ENCODE peak calls at places on chromosome 9, in six cellular contexts. One of them, this sample, is unnamed. For H3K9me3, the result is how much of the 10 kb centered on the place peaks cover.

GRCh38 chr9:33228606-33229005 is 11.4 kb upstream of the SPINK4 start:
- DNase-seq in A549: no peak
- DNase-seq in upper lobe of right lung: no peak
- DNase-seq in aorta: no peak
- DNase-seq in CD8-positive, alpha-beta memory T cell: no peak
- DNase-seq in esophagus squamous epithelium: no peak
- DNase-seq in this sample: no peak

GRCh38 chr9:22052376-22052945 is 43.4 kb upstream of the CDKN2B start:
- DNase-seq in A549: no peak
- DNase-seq in upper lobe of right lung: no peak
- DNase-seq in aorta: no peak
- DNase-seq in CD8-positive, alpha-beta memory T cell: no peak
- DNase-seq in esophagus squamous epithelium: no peak
- DNase-seq in this sample: peak

GRCh38 chr9:33687779-33688178 is 107.6 kb upstream of the PRSS3 start:
- DNase-seq in A549: peak
- DNase-seq in upper lobe of right lung: no peak
- DNase-seq in aorta: no peak
- DNase-seq in CD8-positive, alpha-beta memory T cell: no peak
- DNase-seq in esophagus squamous epithelium: no peak
- DNase-seq in this sample: no peak

GRCh38 chr9:78003730-78004129 is 27.9 kb downstream of the GNAQ start:
- DNase-seq in A549: no peak
- DNase-seq in upper lobe of right lung: no peak
- DNase-seq in aorta: no peak
- DNase-seq in CD8-positive, alpha-beta memory T cell: no peak
- DNase-seq in esophagus squamous epithelium: no peak
- DNase-seq in this sample: no peak

GRCh38 chr9:132027752-132028666 is 51.7 kb downstream of the MED27 start:
- DNase-seq in A549: no peak
- DNase-seq in upper lobe of right lung: no peak
- DNase-seq in aorta: no peak
- DNase-seq in CD8-positive, alpha-beta memory T cell: no peak
- DNase-seq in esophagus squamous epithelium: no peak
- DNase-seq in this sample: no peak

GRCh38 chr9:1980387-1980786 is 34.8 kb upstream of the SMARCA2 start:
- DNase-seq in A549: no peak
- DNase-seq in upper lobe of right lung: no peak
- DNase-seq in aorta: no peak
- DNase-seq in CD8-positive, alpha-beta memory T cell: no peak
- DNase-seq in esophagus squamous epithelium: no peak
- DNase-seq in this sample: no peak

GRCh38 chr9:115208503-115208902 is 90.5 kb upstream of the TNC start:
- DNase-seq in A549: no peak
- DNase-seq in upper lobe of right lung: no peak
- DNase-seq in aorta: no peak
- DNase-seq in CD8-positive, alpha-beta memory T cell: no peak
- DNase-seq in esophagus squamous epithelium: no peak
- DNase-seq in this sample: peak

GRCh38 chr9:121651295-121652036 is at the start of gene DAB2IP:
- DNase-seq in A549: no peak
- DNase-seq in upper lobe of right lung: peak
- DNase-seq in aorta: peak
- DNase-seq in CD8-positive, alpha-beta memory T cell: no peak
- DNase-seq in esophagus squamous epithelium: no peak
- DNase-seq in this sample: peak

GRCh38 chr9:84862786-84863185 is 193.3 kb downstream of the NTRK2 start:
- DNase-seq in A549: peak
- DNase-seq in upper lobe of right lung: no peak
- DNase-seq in aorta: peak
- DNase-seq in CD8-positive, alpha-beta memory T cell: no peak
- DNase-seq in esophagus squamous epithelium: no peak
- DNase-seq in this sample: peak

GRCh38 chr9:33294670-33295432 is 4.5 kb downstream of the NFX1 start:
- DNase-seq in A549: no peak
- DNase-seq in upper lobe of right lung: no peak
- DNase-seq in aorta: no peak
- DNase-seq in CD8-positive, alpha-beta memory T cell: no peak
- DNase-seq in esophagus squamous epithelium: no peak
- DNase-seq in this sample: no peak

GRCh38 chr9:104743377-104743985 is 4.0 kb upstream of the NIPSNAP3A start:
- DNase-seq in A549: peak
- DNase-seq in upper lobe of right lung: no peak
- DNase-seq in aorta: no peak
- DNase-seq in CD8-positive, alpha-beta memory T cell: peak
- DNase-seq in esophagus squamous epithelium: no peak
- DNase-seq in this sample: peak

GRCh38 chr9:12640021-12640587 is 53.1 kb upstream of the TYRP1 start:
- DNase-seq in A549: peak
- DNase-seq in upper lobe of right lung: no peak
- DNase-seq in aorta: no peak
- DNase-seq in CD8-positive, alpha-beta memory T cell: no peak
- DNase-seq in esophagus squamous epithelium: no peak
- DNase-seq in this sample: peak

GRCh38 chr9:130940693-130941576 is 1.9 kb upstream of the FIBCD1 start:
- DNase-seq in A549: peak
- DNase-seq in upper lobe of right lung: peak
- DNase-seq in aorta: peak
- DNase-seq in CD8-positive, alpha-beta memory T cell: peak
- DNase-seq in esophagus squamous epithelium: no peak
- DNase-seq in this sample: peak

GRCh38 chr9:76530458-76531100 is 71.6 kb downstream of the GCNT1 start:
- DNase-seq in A549: no peak
- DNase-seq in upper lobe of right lung: no peak
- DNase-seq in aorta: peak
- DNase-seq in CD8-positive, alpha-beta memory T cell: no peak
- DNase-seq in esophagus squamous epithelium: no peak
- DNase-seq in this sample: peak

GRCh38 chr9:16410601-16411285 is 459.7 kb downstream of the BNC2 start:
- DNase-seq in A549: peak
- DNase-seq in upper lobe of right lung: no peak
- DNase-seq in aorta: no peak
- DNase-seq in CD8-positive, alpha-beta memory T cell: no peak
- DNase-seq in esophagus squamous epithelium: no peak
- DNase-seq in this sample: no peak

GRCh38 chr9:21961569-21961968 is 32.6 kb downstream of the CDKN2A start:
- DNase-seq in A549: no peak
- DNase-seq in upper lobe of right lung: no peak
- DNase-seq in aorta: no peak
- DNase-seq in CD8-positive, alpha-beta memory T cell: no peak
- DNase-seq in esophagus squamous epithelium: no peak
- DNase-seq in this sample: peak

GRCh38 chr9:90956026-90956810 is 154.6 kb downstream of the SYK start:
- DNase-seq in A549: no peak
- DNase-seq in upper lobe of right lung: no peak
- DNase-seq in aorta: no peak
- DNase-seq in CD8-positive, alpha-beta memory T cell: no peak
- DNase-seq in esophagus squamous epithelium: no peak
- DNase-seq in this sample: peak

GRCh38 chr9:134083451-134083850 is 15.6 kb upstream of the BRD3 start:
- DNase-seq in A549: no peak
- DNase-seq in upper lobe of right lung: no peak
- DNase-seq in aorta: no peak
- DNase-seq in CD8-positive, alpha-beta memory T cell: no peak
- DNase-seq in esophagus squamous epithelium: no peak
- DNase-seq in this sample: no peak

GRCh38 chr9:126027566-126027965 is 280.4 kb downstream of the PBX3 start:
- DNase-seq in A549: no peak
- DNase-seq in upper lobe of right lung: no peak
- DNase-seq in aorta: peak
- DNase-seq in CD8-positive, alpha-beta memory T cell: no peak
- DNase-seq in esophagus squamous epithelium: no peak
- DNase-seq in this sample: no peak

GRCh38 chr9:93686127-93686879 is 109.9 kb downstream of the PHF2 start:
- DNase-seq in A549: no peak
- DNase-seq in upper lobe of right lung: peak
- DNase-seq in aorta: peak
- DNase-seq in CD8-positive, alpha-beta memory T cell: no peak
- DNase-seq in esophagus squamous epithelium: no peak
- DNase-seq in this sample: no peak

GRCh38 chr9:26954050-26954508 is 2.1 kb upstream of the IFT74 start:
- DNase-seq in A549: no peak
- DNase-seq in upper lobe of right lung: no peak
- DNase-seq in aorta: no peak
- DNase-seq in CD8-positive, alpha-beta memory T cell: no peak
- DNase-seq in esophagus squamous epithelium: no peak
- DNase-seq in this sample: no peak

GRCh38 chr9:134057751-134058701 is 9.8 kb downstream of the BRD3 start:
- DNase-seq in A549: no peak
- DNase-seq in upper lobe of right lung: peak
- DNase-seq in aorta: no peak
- DNase-seq in CD8-positive, alpha-beta memory T cell: no peak
- DNase-seq in esophagus squamous epithelium: no peak
- DNase-seq in this sample: no peak

GRCh38 chr9:84773023-84773422 is 103.5 kb downstream of the NTRK2 start:
- DNase-seq in A549: no peak
- DNase-seq in upper lobe of right lung: no peak
- DNase-seq in aorta: no peak
- DNase-seq in CD8-positive, alpha-beta memory T cell: no peak
- DNase-seq in esophagus squamous epithelium: no peak
- DNase-seq in this sample: no peak

GRCh38 chr9:98678244-98678842 is 30.4 kb downstream of the GABBR2 start:
- DNase-seq in A549: peak
- DNase-seq in upper lobe of right lung: no peak
- DNase-seq in aorta: no peak
- DNase-seq in CD8-positive, alpha-beta memory T cell: no peak
- DNase-seq in esophagus squamous epithelium: no peak
- DNase-seq in this sample: no peak

GRCh38 chr9:107685901-107686300 is 196.3 kb upstream of the KLF4 start:
- DNase-seq in A549: no peak
- DNase-seq in upper lobe of right lung: no peak
- DNase-seq in aorta: no peak
- DNase-seq in CD8-positive, alpha-beta memory T cell: no peak
- DNase-seq in esophagus squamous epithelium: no peak
- DNase-seq in this sample: no peak

GRCh38 chr9:32644698-32645097 is 9.2 kb upstream of the TAF1L start:
- DNase-seq in A549: peak
- DNase-seq in upper lobe of right lung: no peak
- DNase-seq in aorta: no peak
- DNase-seq in CD8-positive, alpha-beta memory T cell: no peak
- DNase-seq in esophagus squamous epithelium: no peak
- DNase-seq in this sample: peak

GRCh38 chr9:136773386-136774044 is 9.2 kb upstream of the LCN15 start:
- DNase-seq in A549: peak
- DNase-seq in upper lobe of right lung: peak
- DNase-seq in aorta: peak
- DNase-seq in CD8-positive, alpha-beta memory T cell: no peak
- DNase-seq in esophagus squamous epithelium: no peak
- DNase-seq in this sample: no peak

DNA sequence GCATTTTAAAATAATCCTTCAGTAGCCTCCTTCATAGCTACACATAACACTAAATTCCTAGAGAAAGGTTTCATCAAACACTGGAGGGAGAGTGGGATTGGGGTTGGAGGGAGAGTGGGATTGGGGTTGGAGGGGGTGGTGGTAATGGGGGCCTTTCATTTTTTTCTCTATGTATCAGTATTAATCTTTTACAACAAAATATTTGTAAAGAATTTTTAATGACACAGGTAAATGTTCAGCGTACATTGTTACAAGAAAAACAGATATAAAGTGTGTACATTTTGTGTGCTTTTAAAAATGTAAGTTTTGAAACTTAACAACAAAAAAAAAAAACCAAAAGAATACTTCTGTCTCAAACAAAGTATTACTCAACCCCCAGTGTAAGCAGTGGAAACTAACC is 266.4 kb downstream of the DENND1A start:
- DNase-seq in A549: no peak
- DNase-seq in upper lobe of right lung: no peak
- DNase-seq in aorta: no peak
- DNase-seq in CD8-positive, alpha-beta memory T cell: no peak
- DNase-seq in esophagus squamous epithelium: no peak
- DNase-seq in this sample: no peak
- H3K9me3 ChIP-seq in A549: under half
- H3K9me3 ChIP-seq in upper lobe of right lung: under half
- H3K9me3 ChIP-seq in aorta: under half
- H3K9me3 ChIP-seq in CD8-positive, alpha-beta memory T cell: under half
- H3K9me3 ChIP-seq in esophagus squamous epithelium: under half
- H3K9me3 ChIP-seq in this sample: under half

DNA sequence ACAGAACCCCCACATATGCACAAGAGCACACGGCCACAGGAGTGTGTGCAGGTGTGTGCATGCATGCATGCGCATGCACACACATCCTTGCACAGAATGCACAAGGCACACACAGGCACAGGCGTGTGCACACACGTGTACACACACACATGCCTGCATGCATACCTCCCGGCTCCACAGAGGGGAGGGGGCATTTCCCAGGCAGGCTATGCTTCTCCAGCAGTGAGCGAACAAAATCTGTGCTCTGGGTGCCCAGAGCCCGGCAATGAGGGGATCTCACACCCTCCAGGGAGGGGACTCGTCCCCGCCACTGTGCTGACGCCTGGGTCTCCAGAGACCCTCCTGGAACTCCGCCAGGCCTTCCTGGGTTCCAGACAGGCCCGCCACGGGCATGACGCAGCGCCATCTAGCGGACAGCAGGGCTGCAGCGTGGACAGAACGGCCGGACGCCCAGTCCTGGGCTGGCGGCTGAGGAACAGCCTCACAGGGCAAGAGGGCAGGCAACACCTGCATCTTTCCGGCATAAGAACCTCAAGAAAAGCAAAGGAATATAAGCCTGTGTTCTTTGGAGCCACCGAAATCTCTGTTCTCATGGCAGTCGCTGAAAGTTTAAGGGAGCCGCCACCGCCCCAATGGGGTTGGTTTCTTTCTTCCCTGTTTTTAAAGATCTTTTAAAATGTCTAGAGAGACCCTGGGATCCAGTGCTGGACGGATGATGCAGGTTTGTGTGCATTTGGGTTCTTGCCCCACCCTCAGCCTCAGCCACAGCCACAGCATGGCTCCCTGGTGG is 135.7 kb upstream of the PPP1R26 start:
- DNase-seq in A549: peak
- DNase-seq in upper lobe of right lung: peak
- DNase-seq in aorta: peak
- DNase-seq in CD8-positive, alpha-beta memory T cell: peak
- DNase-seq in esophagus squamous epithelium: no peak
- DNase-seq in this sample: peak
- H3K9me3 ChIP-seq in A549: under half
- H3K9me3 ChIP-seq in upper lobe of right lung: under half
- H3K9me3 ChIP-seq in aorta: under half
- H3K9me3 ChIP-seq in CD8-positive, alpha-beta memory T cell: under half
- H3K9me3 ChIP-seq in esophagus squamous epithelium: under half
- H3K9me3 ChIP-seq in this sample: under half

DNA sequence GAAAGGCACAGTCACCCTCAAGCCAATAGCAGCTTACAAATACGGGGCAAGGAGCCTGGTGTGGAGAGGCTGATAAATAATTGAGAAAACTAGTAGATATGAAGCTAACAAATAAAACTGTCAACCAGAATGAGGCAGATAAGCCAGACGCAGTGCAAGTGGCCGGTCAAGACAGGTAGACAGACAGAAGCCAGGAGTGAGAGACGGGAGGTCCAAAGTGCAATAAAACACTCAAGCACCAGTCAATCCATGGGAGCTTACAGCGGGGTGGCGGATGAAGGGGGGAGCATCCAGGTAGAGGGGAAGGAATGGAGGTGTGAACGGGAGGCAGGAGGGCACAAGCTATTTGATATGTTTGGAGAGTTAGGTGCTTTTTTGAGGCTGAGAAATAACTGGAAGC is 193.1 kb downstream of the FOXD4L6 start:
- DNase-seq in A549: no peak
- DNase-seq in upper lobe of right lung: no peak
- DNase-seq in aorta: no peak
- DNase-seq in CD8-positive, alpha-beta memory T cell: no peak
- DNase-seq in esophagus squamous epithelium: no peak
- DNase-seq in this sample: no peak
- H3K9me3 ChIP-seq in A549: under half
- H3K9me3 ChIP-seq in upper lobe of right lung: under half
- H3K9me3 ChIP-seq in aorta: under half
- H3K9me3 ChIP-seq in CD8-positive, alpha-beta memory T cell: under half
- H3K9me3 ChIP-seq in esophagus squamous epithelium: under half
- H3K9me3 ChIP-seq in this sample: under half

GRCh38 chr9:97579914-97580313 is 53.3 kb downstream of the TSTD2 start:
- DNase-seq in A549: no peak
- DNase-seq in upper lobe of right lung: peak
- DNase-seq in aorta: no peak
- DNase-seq in CD8-positive, alpha-beta memory T cell: no peak
- DNase-seq in esophagus squamous epithelium: no peak
- DNase-seq in this sample: no peak
- H3K9me3 ChIP-seq in A549: under half
- H3K9me3 ChIP-seq in upper lobe of right lung: under half
- H3K9me3 ChIP-seq in aorta: under half
- H3K9me3 ChIP-seq in CD8-positive, alpha-beta memory T cell: under half
- H3K9me3 ChIP-seq in esophagus squamous epithelium: under half
- H3K9me3 ChIP-seq in this sample: under half